ENCODE peak calls at places on chromosomes 4 and X, in eight cellular contexts. F is progenitor cell of endocrine pancreas; O is neuronal stem cell; S is AML-193; Y is activated CD8-positive, alpha-beta memory T cell treated with anti-CD3 and anti-CD28 coated beads, Interleukin-2, amount 50 U/mL, for 48 hours; T is naive thymus-derived CD8-positive, alpha-beta T cell; A is tibial artery; W is stromal cell of bone marrow. M is an unnamed sample.

GRCh38 chrX:105375816-105376215 is 155.3 kb upstream of the TEX13A start:
- DNase-seq in W (peak), A (no peak), Y (no peak), T (no peak), O (no peak), F (no peak), S (no peak), M (no peak)

GRCh38 chr4:26088433-26088928 is 174.5 kb downstream of the SMIM20 start:
- DNase-seq in T (no peak), O (no peak), A (peak), F (no peak), S (peak), W (peak), Y (no peak), M (peak)

GRCh38 chr4:95107635-95108034 is 349.9 kb downstream of the BMPR1B start:
- DNase-seq in F (no peak), S (no peak), O (no peak), T (no peak), W (peak), A (no peak), Y (no peak), M (no peak)

GRCh38 chr4:168028568-168028967 is 63.8 kb upstream of the ANXA10 start:
- DNase-seq in Y (no peak), S (no peak), O (no peak), T (no peak), A (no peak), F (no peak), W (no peak), M (no peak)

GRCh38 chr4:39285111-39285795 is 80.9 kb downstream of the RFC1 start:
- DNase-seq in S (no peak), A (no peak), O (no peak), W (no peak), T (no peak), F (no peak), Y (no peak), M (no peak)

GRCh38 chr4:6201580-6202091 is 1.3 kb upstream of the JAKMIP1 start:
- DNase-seq in A (peak), Y (no peak), S (no peak), O (no peak), T (no peak), F (no peak), W (no peak), M (no peak)

GRCh38 chr4:75895744-75896314 is 6.4 kb downstream of the PPEF2 start:
- DNase-seq in W (peak), Y (no peak), A (no peak), F (no peak), O (peak), S (peak), T (no peak), M (peak)

GRCh38 chrX:97027384-97027922 is 143.7 kb downstream of the RPA4 start:
- DNase-seq in W (no peak), A (no peak), T (no peak), Y (no peak), S (no peak), F (no peak), O (peak), M (no peak)

GRCh38 chr4:23614284-23614892 is 275.5 kb downstream of the PPARGC1A start:
- DNase-seq in Y (no peak), W (peak), F (no peak), A (no peak), O (no peak), T (no peak), S (peak), M (peak)

GRCh38 chr4:56468097-56468422 is 643 bp downstream of the SRP72 start:
- DNase-seq in W (no peak), A (no peak), T (peak), Y (no peak), F (no peak), S (peak), O (no peak), M (peak)

GRCh38 chr4:133866328-133866699 is 335.3 kb downstream of the PABPC4L start:
- DNase-seq in O (no peak), F (no peak), Y (no peak), S (no peak), T (no peak), A (no peak), W (no peak), M (no peak)

GRCh38 chr4:112650332-112650731 is 13.4 kb downstream of the LARP7 start:
- DNase-seq in W (no peak), T (no peak), F (no peak), Y (no peak), A (no peak), S (no peak), O (no peak), M (no peak)

GRCh38 chr4:146159384-146160058 is 16.0 kb upstream of the LSM6 start:
- DNase-seq in Y (no peak), F (no peak), A (no peak), O (no peak), T (no peak), W (no peak), S (no peak), M (no peak)